ENCODE peak calls at places on chromosomes 6 and 20, in nine cellular contexts. W is adrenal gland, Q is IMR-90, H is body of pancreas, P is right lobe of liver, L is fibroblast of villous mesenchyme, A is HCT116, K is cardiac fibroblast, G is OCI-LY7. E is an unnamed sample.

GRCh38 chr20:4488407-4489339 is 233.0 kb upstream of the PRND start:
- DNase-seq in P (no peak), Q (peak; percentile 85), A (no peak), K (peak; percentile 12), G (no peak), W (no peak), H (no peak), L (peak; percentile 47), E (peak; percentile 93)

GRCh38 chr20:33672426-33673114 is 1.7 kb downstream of the NECAB3 start:
- DNase-seq in K (no peak), P (no peak), Q (no peak), H (no peak), L (no peak), A (no peak), G (no peak), W (peak; percentile 58), E (no peak)

GRCh38 chr6:161194374-161194773 is 79.5 kb downstream of the AGPAT4 start:
- DNase-seq in L (no peak), A (no peak), W (no peak), P (no peak), G (no peak), Q (no peak), K (no peak), H (no peak), E (no peak)

GRCh38 chr6:13702809-13703302 is 8.8 kb downstream of the RANBP9 start:
- DNase-seq in W (no peak), H (no peak), L (no peak), Q (no peak), A (no peak), P (no peak), K (no peak), G (peak; percentile 43), E (no peak)

GRCh38 chr6:110270166-110270565 is 88.0 kb downstream of the METTL24 start:
- DNase-seq in Q (peak; percentile 1), P (no peak), K (no peak), A (no peak), H (no peak), L (no peak), W (no peak), G (no peak), E (no peak)

GRCh38 chr6:116971959-116972358 is 94.9 kb downstream of the RFX6 start:
- DNase-seq in P (no peak), H (peak; percentile 18), L (peak; percentile 28), A (peak; percentile 54), G (peak; percentile 50), Q (peak; percentile 31), W (peak; percentile 14), K (peak; percentile 44), E (peak; percentile 36)

GRCh38 chr6:23244300-23244699 is 674.9 kb downstream of the HDGFL1 start:
- DNase-seq in W (no peak), P (no peak), Q (peak; percentile 94), A (no peak), L (peak; percentile 40), H (no peak), K (peak; percentile 4), G (no peak), E (no peak)

GRCh38 chr6:3610896-3611295 is 140.6 kb downstream of the PXDC1 start:
- DNase-seq in W (no peak), A (no peak), L (no peak), Q (no peak), G (no peak), K (no peak), P (no peak), H (no peak), E (no peak)

GRCh38 chr6:25016311-25016710 is 80.6 kb upstream of the RIPOR2 start:
- DNase-seq in G (no peak), A (no peak), P (no peak), H (no peak), K (no peak), W (no peak), L (no peak), Q (no peak), E (peak; percentile 37)

GRCh38 chr20:31607640-31608255 is 2.7 kb downstream of the ID1 start:
- DNase-seq in P (no peak), W (no peak), L (peak; percentile 38), H (no peak), Q (no peak), K (peak; percentile 54), G (no peak), A (peak; percentile 43), E (peak; percentile 60)

GRCh38 chr6:97136644-97137358 is 146.2 kb downstream of the MMS22L start:
- DNase-seq in P (no peak), G (no peak), K (no peak), L (no peak), H (no peak), Q (no peak), A (no peak), W (no peak), E (no peak)

GRCh38 chr6:150590448-150590847 is 9.2 kb upstream of the PLEKHG1 start:
- DNase-seq in P (no peak), K (no peak), W (no peak), Q (no peak), H (no peak), A (no peak), L (no peak), G (peak; percentile 38), E (no peak)

GRCh38 chr6:110449545-110449903 is 26.9 kb downstream of the SLC22A16 start:
- DNase-seq in W (no peak), P (no peak), L (no peak), H (no peak), A (no peak), K (peak; percentile 32), Q (no peak), G (no peak), E (no peak)

GRCh38 chr6:131792091-131792496 is 15.7 kb upstream of the ENPP1 start:
- DNase-seq in Q (peak; percentile 49), A (no peak), L (no peak), H (no peak), K (no peak), P (no peak), W (no peak), G (no peak), E (peak; percentile 16)

GRCh38 chr6:166459906-166460305 is 77.2 kb upstream of the MPC1 start:
- DNase-seq in G (no peak), Q (no peak), H (no peak), K (no peak), A (no peak), P (no peak), L (no peak), W (no peak), E (no peak)

DNA sequence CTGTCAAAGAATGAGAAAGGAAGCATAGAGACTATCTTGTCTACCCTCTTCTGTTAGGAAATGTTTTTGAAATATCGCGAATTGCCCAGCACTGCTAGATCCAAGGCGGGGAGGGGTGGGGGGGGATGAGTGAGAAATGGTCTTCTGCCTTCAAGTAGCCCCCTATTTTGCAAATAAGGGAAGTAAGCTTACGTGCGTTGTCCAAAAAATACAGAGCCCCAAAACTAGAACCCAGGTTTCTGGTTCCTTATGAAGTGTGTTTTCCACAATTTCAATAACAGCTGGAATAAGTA is 923 bp upstream of the ILRUN start:
- DNase-seq in A (no peak), W (no peak), K (no peak), P (no peak), Q (no peak), L (no peak), G (no peak), H (no peak), E (no peak)
- TF ChIP-seq CTCF in A (no peak), W (no peak), K (no peak), P (no peak), Q (no peak), L (no peak), G (no peak), H (no peak), E (no peak)

GRCh38 chr6:44628347-44628746 is 240.8 kb downstream of the CDC5L start:
- DNase-seq in G (no peak), L (no peak), K (no peak), H (no peak), P (no peak), Q (no peak), A (no peak), W (no peak), E (no peak)

GRCh38 chr6:44626608-44627007 is 239.1 kb downstream of the CDC5L start:
- DNase-seq in G (no peak), P (no peak), L (no peak), H (no peak), W (no peak), Q (no peak), K (no peak), A (no peak), E (no peak)

GRCh38 chr6:44627879-44628271 is 240.4 kb downstream of the CDC5L start:
- DNase-seq in P (no peak), Q (no peak), H (no peak), W (no peak), A (no peak), K (no peak), G (no peak), L (no peak), E (no peak)

GRCh38 chr6:44625996-44626395 is 238.5 kb downstream of the CDC5L start:
- DNase-seq in P (no peak), K (no peak), W (no peak), A (no peak), L (no peak), H (no peak), G (no peak), Q (no peak), E (no peak)

GRCh38 chr6:44627091-44627878 is 239.8 kb downstream of the CDC5L start:
- DNase-seq in G (no peak), H (no peak), P (no peak), Q (no peak), W (peak; percentile 48), L (no peak), A (no peak), K (no peak), E (no peak)
- TF ChIP-seq CTCF in G (no peak), H (no peak), P (no peak), Q (no peak), W (no peak), L (no peak), A (no peak), K (no peak), E (no peak)

DNA sequence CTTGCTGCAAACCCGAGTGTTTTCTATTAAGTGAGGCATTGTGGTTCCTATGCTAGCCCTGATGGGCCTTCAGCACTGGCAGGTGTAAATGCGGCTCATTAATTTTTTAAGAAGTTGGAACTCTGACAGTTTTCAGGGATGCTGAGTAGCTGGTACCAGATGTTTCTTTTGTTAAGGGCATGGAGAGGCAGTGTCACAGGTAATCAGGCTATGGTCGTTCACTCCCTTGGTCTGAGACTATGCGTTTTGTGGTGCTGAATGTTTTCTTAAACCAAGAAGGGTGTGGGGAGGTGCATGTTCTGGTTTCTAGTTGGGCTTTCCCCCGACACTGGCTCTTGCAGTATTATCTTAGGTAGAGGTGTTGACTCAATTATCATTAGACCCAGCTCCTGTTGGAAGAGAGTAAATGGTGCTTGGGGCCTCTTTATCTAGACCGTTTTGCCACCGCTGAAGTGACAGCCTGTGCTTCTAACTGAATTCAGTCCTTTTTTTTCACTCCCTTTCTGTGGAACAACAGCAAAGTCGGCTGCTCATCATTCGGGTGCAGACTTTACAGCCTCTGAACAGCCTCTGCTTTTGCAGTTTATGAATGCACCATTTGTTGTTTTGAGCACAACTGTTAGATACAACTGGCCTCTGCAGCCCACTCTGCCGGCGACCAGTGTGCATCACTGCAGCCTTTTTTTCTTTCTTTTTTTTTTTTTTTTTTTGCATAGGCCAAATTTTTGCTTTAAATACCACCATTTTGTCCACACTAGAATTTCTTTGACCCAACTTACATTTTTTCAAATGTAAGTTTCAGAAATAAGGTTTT is 35.6 kb downstream of the RREB1 start:
- DNase-seq in H (no peak), L (no peak), G (no peak), A (no peak), Q (no peak), W (no peak), P (no peak), K (peak; percentile 56), E (no peak)
- TF ChIP-seq CTCF in H (no peak), L (peak; percentile 27), G (peak; percentile 14), A (no peak), Q (peak; percentile 40), W (peak; percentile 4), P (no peak), K (peak; percentile 25), E (no peak)

GRCh38 chr6:19210849-19211590 is 626.1 kb upstream of the ID4 start:
- DNase-seq in Q (no peak), A (no peak), L (no peak), W (no peak), G (peak; percentile 47), H (peak; percentile 28), P (peak; percentile 48), K (no peak), E (no peak)
- TF ChIP-seq CTCF in Q (no peak), A (no peak), L (no peak), W (no peak), G (peak; percentile 74), H (peak; percentile 19), P (peak; percentile 48), K (no peak), E (no peak)